ENCODE peak calls at places on chromosomes 12 and 14, in seven cellular contexts. P is mesendoderm, D is IMR-90, M is ovary, J is prostate gland, F is mammary epithelial cell, A is body of pancreas. V is an unnamed sample.

GRCh38 chr14:90272523-90272922 is 16.2 kb downstream of the PSMC1 start:
- DNase-seq in P (no peak), D (no peak), M (no peak), J (no peak), F (no peak), A (no peak), V (no peak)

GRCh38 chr12:109191621-109192250 is 75.3 kb downstream of the ACACB start:
- DNase-seq in P (no peak), D (no peak), M (no peak), J (no peak), F (peak; percentile 68), A (no peak), V (no peak)

GRCh38 chr12:119940881-119941280 is 48.2 kb upstream of the BICDL1 start:
- DNase-seq in P (no peak), D (peak; percentile 68), M (no peak), J (no peak), F (peak; percentile 92), A (no peak), V (no peak)

GRCh38 chr12:2944401-2945047 is 14.7 kb upstream of the TEAD4 start:
- DNase-seq in P (peak; percentile 75), D (peak; percentile 19), M (peak; percentile 62), J (peak; percentile 49), F (peak; percentile 46), A (peak; percentile 79), V (no peak)

GRCh38 chr12:131714759-131715158 is 3.9 kb downstream of the SFSWAP start:
- DNase-seq in P (no peak), D (no peak), M (no peak), J (no peak), F (no peak), A (no peak), V (no peak)

GRCh38 chr14:71206766-71207371 is 299.6 kb downstream of the PCNX1 start:
- DNase-seq in P (no peak), D (peak; percentile 85), M (no peak), J (no peak), F (peak; percentile 88), A (peak; percentile 38), V (no peak)

GRCh38 chr14:61342486-61342885 is 21.1 kb downstream of the PRKCH start:
- DNase-seq in P (no peak), D (no peak), M (no peak), J (no peak), F (no peak), A (no peak), V (no peak)

GRCh38 chr14:60288279-60288678 is 39.3 kb downstream of the PPM1A start:
- DNase-seq in P (no peak), D (no peak), M (no peak), J (no peak), F (no peak), A (no peak), V (no peak)

GRCh38 chr12:98440165-98440581 is 75.2 kb upstream of the TMPO start:
- DNase-seq in P (peak; percentile 68), D (peak; percentile 95), M (peak; percentile 79), J (no peak), F (peak; percentile 81), A (peak; percentile 89), V (peak; percentile 78)

GRCh38 chr12:124695861-124696260 is 128.4 kb upstream of the NCOR2 start:
- DNase-seq in P (peak; percentile 59), D (peak; percentile 38), M (no peak), J (no peak), F (peak; percentile 32), A (no peak), V (no peak)

GRCh38 chr14:96567289-96567899 is 65.2 kb downstream of the PAPOLA start:
- DNase-seq in P (peak; percentile 23), D (peak; percentile 50), M (no peak), J (no peak), F (no peak), A (no peak), V (no peak)

GRCh38 chr14:80427101-80427500 is 215.8 kb upstream of the DIO2 start:
- DNase-seq in P (no peak), D (peak; percentile 68), M (no peak), J (no peak), F (no peak), A (no peak), V (no peak)

GRCh38 chr14:103867523-103867953 is 20.2 kb upstream of the PPP1R13B start:
- DNase-seq in P (no peak), D (no peak), M (no peak), J (peak; percentile 84), F (peak; percentile 70), A (peak; percentile 93), V (peak; percentile 87)

GRCh38 chr14:68094158-68094557 is 274.6 kb downstream of the RAD51B start:
- DNase-seq in P (no peak), D (no peak), M (no peak), J (no peak), F (peak; percentile 71), A (no peak), V (no peak)

GRCh38 chr12:128387811-128388422 is 120.9 kb downstream of the TMEM132C start:
- DNase-seq in P (peak; percentile 65), D (no peak), M (peak; percentile 41), J (no peak), F (no peak), A (peak; percentile 67), V (no peak)

GRCh38 chr14:100592461-100592871 is 5.2 kb upstream of the BEGAIN start:
- DNase-seq in P (no peak), D (no peak), M (no peak), J (no peak), F (no peak), A (peak; percentile 10), V (peak; percentile 70)

GRCh38 chr14:32377046-32377445 is 47.9 kb downstream of the AKAP6 start:
- DNase-seq in P (no peak), D (no peak), M (no peak), J (no peak), F (no peak), A (no peak), V (no peak)

GRCh38 chr12:64066052-64066451 is 156.0 kb downstream of the KICS2 start:
- DNase-seq in P (no peak), D (peak; percentile 75), M (no peak), J (no peak), F (no peak), A (no peak), V (no peak)

GRCh38 chr14:61566537-61567225 is 128.6 kb upstream of the HIF1A start:
- DNase-seq in P (no peak), D (peak; percentile 76), M (no peak), J (no peak), F (peak; percentile 71), A (no peak), V (no peak)

GRCh38 chr14:74619672-74620131 is 7.7 kb upstream of the LTBP2 start:
- DNase-seq in P (peak; percentile 64), D (peak; percentile 98), M (peak; percentile 92), J (no peak), F (peak; percentile 73), A (peak; percentile 63), V (peak; percentile 91)

DNA sequence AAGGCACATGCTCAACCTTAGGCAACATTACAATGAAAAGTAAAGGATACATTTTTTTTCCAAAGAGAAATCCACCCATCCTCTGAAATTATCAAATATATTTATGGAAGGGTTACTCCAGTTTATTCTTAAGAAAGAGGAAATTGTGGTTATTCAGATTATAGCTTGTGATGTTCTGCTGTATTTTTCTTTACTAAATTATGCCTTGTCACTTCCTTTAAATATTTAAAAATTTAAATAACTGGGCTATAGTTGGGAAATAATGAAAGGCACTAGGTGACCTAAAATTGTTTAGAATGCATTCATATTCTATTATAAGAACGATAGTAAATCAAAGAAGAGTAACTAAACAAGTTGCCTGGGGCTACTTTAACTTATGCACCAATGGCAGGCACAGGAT is 190.6 kb upstream of the PPFIA2 start:
- DNase-seq in P (no peak), D (no peak), M (no peak), J (no peak), F (no peak), A (no peak), V (no peak)
- H3K27me3 ChIP-seq in P (no peaks in the 10 kb centered on the region), D (no peaks in the 10 kb centered on the region), M (no peaks in the 10 kb centered on the region), J (no peaks in the 10 kb centered on the region), F (no peaks in the 10 kb centered on the region), A (no peaks in the 10 kb centered on the region), V (no peaks in the 10 kb centered on the region)

DNA sequence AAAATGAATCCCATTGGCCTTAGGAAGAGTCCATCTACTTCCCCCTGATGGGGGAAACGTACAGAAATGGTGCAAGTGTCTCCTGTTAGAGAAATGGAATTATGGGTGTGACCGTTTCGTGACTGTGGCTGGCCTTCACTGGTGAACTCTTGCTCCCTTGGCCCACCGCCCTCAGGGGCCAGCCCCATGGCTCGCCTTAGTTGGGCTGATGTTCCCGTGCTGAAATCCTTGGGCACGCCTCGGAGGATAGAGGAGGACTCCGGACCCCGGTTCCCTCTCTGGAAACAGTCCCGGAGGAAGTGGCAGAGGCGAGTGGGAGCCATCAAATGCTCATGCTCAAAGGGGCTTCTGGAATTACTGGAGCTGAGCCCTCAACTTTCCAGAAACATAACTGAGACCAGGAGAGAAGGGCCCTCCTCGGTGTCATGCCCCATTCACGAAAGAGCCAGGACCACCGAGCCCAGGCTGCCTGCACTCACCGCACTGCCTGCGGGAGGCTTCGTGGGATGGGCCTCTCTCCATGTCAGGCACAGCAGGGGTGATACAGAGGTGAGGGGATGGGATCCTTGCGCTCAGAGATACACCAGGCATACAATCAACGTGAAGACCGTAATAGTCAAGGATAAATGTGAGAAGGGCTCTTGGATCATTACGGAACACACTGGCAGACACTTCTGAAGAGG is 10.1 kb upstream of the CACNA2D4 start:
- DNase-seq in P (no peak), D (no peak), M (no peak), J (no peak), F (no peak), A (no peak), V (no peak)
- H3K27me3 ChIP-seq in P (no peaks in the 10 kb centered on the region), D (peaks cover 52% of the 10 kb centered on the region), M (no peaks in the 10 kb centered on the region), J (no peaks in the 10 kb centered on the region), F (peaks cover 4% of the 10 kb centered on the region), A (no peaks in the 10 kb centered on the region), V (no peaks in the 10 kb centered on the region)

GRCh38 chr14:72492196-72492595 is 401.7 kb downstream of the DPF3 start:
- DNase-seq in P (no peak), D (no peak), M (no peak), J (no peak), F (no peak), A (no peak), V (no peak)
- H3K27me3 ChIP-seq in P (peaks cover 2% of the 10 kb centered on the region), D (peaks cover 9% of the 10 kb centered on the region), M (no peaks in the 10 kb centered on the region), J (no peaks in the 10 kb centered on the region), F (peaks cover 2% of the 10 kb centered on the region), A (no peaks in the 10 kb centered on the region), V (peaks cover 33% of the 10 kb centered on the region)

DNA sequence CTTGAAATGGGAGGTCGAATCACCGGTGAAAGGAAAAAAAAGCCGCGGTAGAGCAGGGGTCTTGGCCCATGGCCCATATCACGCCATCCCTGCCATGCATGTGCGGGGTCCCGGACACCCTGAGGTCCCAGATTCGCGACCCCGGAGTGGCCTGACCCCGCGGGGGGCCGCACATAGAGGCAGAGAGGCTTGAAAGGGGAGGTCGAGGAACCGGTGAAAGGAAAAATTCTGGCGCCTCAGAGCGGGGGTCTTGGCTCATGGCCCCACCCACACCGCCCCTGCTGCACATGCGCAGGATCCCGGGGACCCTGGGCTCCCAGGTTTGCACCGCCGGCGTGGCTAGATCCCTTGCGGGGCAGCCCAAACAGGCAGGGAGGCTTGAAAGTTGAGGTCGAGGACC is 319.8 kb downstream of the ALG10 start:
- DNase-seq in P (no peak), D (no peak), M (no peak), J (no peak), F (no peak), A (no peak), V (no peak)
- H3K27me3 ChIP-seq in P (no peaks in the 10 kb centered on the region), D (no peaks in the 10 kb centered on the region), M (no peaks in the 10 kb centered on the region), J (no peaks in the 10 kb centered on the region), F (no peaks in the 10 kb centered on the region), A (no peaks in the 10 kb centered on the region), V (no peaks in the 10 kb centered on the region)

GRCh38 chr12:130166306-130166705 is 4.0 kb downstream of the FZD10 start:
- DNase-seq in P (no peak), D (no peak), M (no peak), J (no peak), F (no peak), A (no peak), V (no peak)
- H3K27me3 ChIP-seq in P (peaks cover 44% of the 10 kb centered on the region), D (no peaks in the 10 kb centered on the region), M (no peaks in the 10 kb centered on the region), J (peaks cover 3% of the 10 kb centered on the region), F (peaks cover 11% of the 10 kb centered on the region), A (peaks cover 3% of the 10 kb centered on the region), V (no peaks in the 10 kb centered on the region)

V was measured in RWPE2.